ENCODE peak calls at places on chromosome 7, in four cellular contexts. E is activated T-helper 1 cell treated with anti-CD3 and anti-CD28 coated beads, Interleukin-12 subunit alpha, Interleukin-12 subunit beta, Interleukin-2, Interleukin-4 antibody, amounts not matched to agents 30 ng/mL and 10 ng/mL and 1 ng/mL, durations not matched to agents 14 hours and 24 hours and 36 hours; P is A549; V is H7. B is an unnamed sample.

GRCh38 chr7:78863248-78863647 is 590.2 kb downstream of the MAGI2 start:
- DNase-seq in E (no peak), P (no peak), V (no peak), B (no peak)

GRCh38 chr7:143485500-143485899 is 7.8 kb downstream of the TAS2R41 start:
- DNase-seq in E (no peak), P (no peak), V (no peak), B (no peak)

GRCh38 chr7:81501220-81501619 is 268.6 kb downstream of the HGF start:
- DNase-seq in E (no peak), P (no peak), V (no peak), B (no peak)

GRCh38 chr7:23443974-23444373 is 26.3 kb downstream of the IGF2BP3 start:
- DNase-seq in E (no peak), P (no peak), V (no peak), B (no peak)

GRCh38 chr7:87216701-87217508 is 2.6 kb downstream of the TMEM243 start:
- DNase-seq in E (peak; percentile 56), P (no peak), V (no peak), B (no peak)

GRCh38 chr7:149496642-149497391 is 792 bp downstream of the ZNF746 start:
- DNase-seq in E (peak; percentile 34), P (no peak), V (peak; percentile 73), B (peak; percentile 55)

GRCh38 chr7:8360564-8361153 is 72.8 kb upstream of the NXPH1 start:
- DNase-seq in E (no peak), P (no peak), V (no peak), B (no peak)

GRCh38 chr7:11313801-11314200 is 340.1 kb downstream of the PHF14 start:
- DNase-seq in E (no peak), P (no peak), V (no peak), B (no peak)

GRCh38 chr7:81002471-81002870 is 83.6 kb upstream of the SEMA3C start:
- DNase-seq in E (no peak), P (no peak), V (no peak), B (no peak)